ENCODE peak calls at places on chromosome 6, in five cellular contexts. One of them, this sample, is unnamed. For H3K4me1, the result is how much of the 10 kb centered on the place peaks cover.

GRCh38 chr6:154390034-154390433 is 33.4 kb upstream of the IPCEF1 start:
- DNase-seq in heart left ventricle: no peak
- DNase-seq in RWPE2: no peak
- DNase-seq in prostate gland: no peak
- DNase-seq in spleen: no peak
- DNase-seq in this sample: no peak

GRCh38 chr6:105900120-105900937 is 185.8 kb upstream of the PRDM1 start:
- DNase-seq in heart left ventricle: no peak
- DNase-seq in RWPE2: no peak
- DNase-seq in prostate gland: no peak
- DNase-seq in spleen: no peak
- DNase-seq in this sample: peak

GRCh38 chr6:31070711-31071197 is 41.6 kb downstream of the C6orf15 start:
- DNase-seq in heart left ventricle: peak
- DNase-seq in RWPE2: no peak
- DNase-seq in prostate gland: peak
- DNase-seq in spleen: no peak
- DNase-seq in this sample: no peak

GRCh38 chr6:107019047-107019446 is 9.0 kb upstream of the MTRES1 start:
- DNase-seq in heart left ventricle: no peak
- DNase-seq in RWPE2: no peak
- DNase-seq in prostate gland: no peak
- DNase-seq in spleen: no peak
- DNase-seq in this sample: no peak

GRCh38 chr6:127348046-127348661 is 4.7 kb upstream of the ECHDC1 start:
- DNase-seq in heart left ventricle: no peak
- DNase-seq in RWPE2: no peak
- DNase-seq in prostate gland: no peak
- DNase-seq in spleen: no peak
- DNase-seq in this sample: no peak

GRCh38 chr6:12751694-12752304 is 35.2 kb downstream of the PHACTR1 start:
- DNase-seq in heart left ventricle: peak
- DNase-seq in RWPE2: no peak
- DNase-seq in prostate gland: peak
- DNase-seq in spleen: no peak
- DNase-seq in this sample: peak

GRCh38 chr6:149213829-149214228 is 103.7 kb upstream of the TAB2 start:
- DNase-seq in heart left ventricle: no peak
- DNase-seq in RWPE2: no peak
- DNase-seq in prostate gland: no peak
- DNase-seq in spleen: no peak
- DNase-seq in this sample: peak

GRCh38 chr6:54516331-54516730 is 208.1 kb downstream of the TINAG start:
- DNase-seq in heart left ventricle: no peak
- DNase-seq in RWPE2: no peak
- DNase-seq in prostate gland: no peak
- DNase-seq in spleen: no peak
- DNase-seq in this sample: no peak

GRCh38 chr6:110760589-110760988 is 54.7 kb downstream of the CDK19 start:
- DNase-seq in heart left ventricle: no peak
- DNase-seq in RWPE2: no peak
- DNase-seq in prostate gland: no peak
- DNase-seq in spleen: no peak
- DNase-seq in this sample: no peak

GRCh38 chr6:4395386-4395785 is 260.0 kb upstream of the ECI2 start:
- DNase-seq in heart left ventricle: no peak
- DNase-seq in RWPE2: no peak
- DNase-seq in prostate gland: no peak
- DNase-seq in spleen: no peak
- DNase-seq in this sample: no peak

GRCh38 chr6:44052419-44053011 is 74.7 kb downstream of the MRPL14 start:
- DNase-seq in heart left ventricle: no peak
- DNase-seq in RWPE2: no peak
- DNase-seq in prostate gland: no peak
- DNase-seq in spleen: peak
- DNase-seq in this sample: no peak

GRCh38 chr6:1031671-1032070 is 280.2 kb upstream of the FOXQ1 start:
- DNase-seq in heart left ventricle: no peak
- DNase-seq in RWPE2: no peak
- DNase-seq in prostate gland: no peak
- DNase-seq in spleen: no peak
- DNase-seq in this sample: no peak

GRCh38 chr6:37678078-37678846 is 19.4 kb downstream of the MDGA1 start:
- DNase-seq in heart left ventricle: no peak
- DNase-seq in RWPE2: no peak
- DNase-seq in prostate gland: no peak
- DNase-seq in spleen: no peak
- DNase-seq in this sample: no peak

GRCh38 chr6:14664112-14664592 is 546.6 kb downstream of the CD83 start:
- DNase-seq in heart left ventricle: no peak
- DNase-seq in RWPE2: no peak
- DNase-seq in prostate gland: no peak
- DNase-seq in spleen: peak
- DNase-seq in this sample: no peak
- TF ChIP-seq CTCF in heart left ventricle: no peak
- TF ChIP-seq CTCF in RWPE2: no peak
- TF ChIP-seq CTCF in prostate gland: no peak
- TF ChIP-seq CTCF in spleen: no peak
- TF ChIP-seq CTCF in this sample: no peak

GRCh38 chr6:145081677-145082076 is 653.6 kb downstream of the EPM2A start:
- DNase-seq in heart left ventricle: no peak
- DNase-seq in RWPE2: no peak
- DNase-seq in prostate gland: no peak
- DNase-seq in spleen: no peak
- DNase-seq in this sample: no peak

GRCh38 chr6:145076110-145076841 is 659.0 kb downstream of the EPM2A start:
- DNase-seq in heart left ventricle: no peak
- DNase-seq in RWPE2: no peak
- DNase-seq in prostate gland: no peak
- DNase-seq in spleen: no peak
- DNase-seq in this sample: no peak

GRCh38 chr6:145077382-145077781 is 657.9 kb downstream of the EPM2A start:
- DNase-seq in heart left ventricle: no peak
- DNase-seq in RWPE2: no peak
- DNase-seq in prostate gland: no peak
- DNase-seq in spleen: no peak
- DNase-seq in this sample: no peak

GRCh38 chr6:145082359-145082758 is 653.0 kb downstream of the EPM2A start:
- DNase-seq in heart left ventricle: no peak
- DNase-seq in RWPE2: no peak
- DNase-seq in prostate gland: no peak
- DNase-seq in spleen: no peak
- DNase-seq in this sample: no peak

DNA sequence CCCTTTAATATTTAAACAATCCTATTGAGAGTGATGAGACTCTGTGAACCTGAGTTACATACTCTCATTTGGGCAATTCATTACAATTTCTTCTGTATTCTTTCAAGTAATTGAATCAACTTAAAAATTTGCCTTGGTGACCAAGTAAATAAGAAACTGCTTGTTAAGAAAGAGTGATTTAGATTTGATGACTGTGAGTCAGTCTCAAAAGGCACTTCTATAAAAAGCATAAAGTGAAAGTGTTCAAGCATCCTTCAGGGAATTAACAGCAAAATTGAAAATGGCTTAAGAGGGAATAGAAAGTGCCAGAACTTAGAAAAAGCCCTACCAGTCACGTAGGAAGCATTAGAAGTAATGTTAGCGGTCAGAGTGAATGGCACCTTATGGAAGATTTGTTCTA is 654.7 kb downstream of the EPM2A start:
- DNase-seq in heart left ventricle: no peak
- DNase-seq in RWPE2: no peak
- DNase-seq in prostate gland: no peak
- DNase-seq in spleen: no peak
- DNase-seq in this sample: no peak
- H3K4me1 ChIP-seq in heart left ventricle: under half
- H3K4me1 ChIP-seq in RWPE2: under half
- H3K4me1 ChIP-seq in prostate gland: under half
- H3K4me1 ChIP-seq in spleen: under half
- H3K4me1 ChIP-seq in this sample: under half

GRCh38 chr6:157300436-157300835 is 22.9 kb downstream of the TMEM242 start:
- DNase-seq in heart left ventricle: no peak
- DNase-seq in RWPE2: no peak
- DNase-seq in prostate gland: no peak
- DNase-seq in spleen: no peak
- DNase-seq in this sample: no peak
- TF ChIP-seq CTCF in heart left ventricle: no peak
- TF ChIP-seq CTCF in RWPE2: no peak
- TF ChIP-seq CTCF in prostate gland: no peak
- TF ChIP-seq CTCF in spleen: no peak
- TF ChIP-seq CTCF in this sample: no peak

DNA sequence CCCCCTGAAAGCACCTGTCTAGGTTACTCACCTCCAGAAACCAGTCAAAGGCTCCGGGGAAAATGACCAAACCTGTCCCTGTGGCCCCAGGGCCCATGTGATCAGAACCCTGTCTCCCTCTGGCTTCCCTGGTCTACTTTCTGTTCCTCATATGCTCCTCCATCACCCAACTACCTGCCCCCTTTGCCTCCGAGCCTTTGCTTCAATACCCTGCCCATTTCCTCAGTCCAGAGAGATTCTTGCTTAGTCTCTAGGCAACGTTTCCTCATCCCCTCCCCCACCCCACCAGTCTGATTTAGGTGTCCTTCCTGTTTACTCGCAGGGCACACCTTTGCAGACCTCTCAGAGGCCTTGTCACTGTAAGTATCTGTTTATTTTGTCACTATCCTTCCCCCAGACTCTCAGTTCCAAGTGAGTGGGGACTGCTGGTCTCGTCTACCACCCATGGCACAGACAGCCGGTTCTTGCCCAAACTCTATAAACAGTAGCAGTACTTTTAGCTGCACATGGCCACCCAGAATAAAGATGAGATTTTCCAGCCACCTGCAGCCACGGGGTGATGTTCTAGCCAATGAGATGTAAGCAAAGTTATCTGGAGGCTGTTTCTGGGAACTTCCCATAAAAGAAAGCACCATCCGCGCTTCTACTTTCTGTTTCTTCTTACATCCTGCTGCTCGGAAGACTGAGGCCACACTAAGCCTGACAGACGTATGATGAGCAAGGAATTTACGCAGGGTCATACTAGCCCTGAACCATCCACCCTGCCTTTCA is 13.3 kb downstream of the ELOVL5 start:
- DNase-seq in heart left ventricle: peak
- DNase-seq in RWPE2: no peak
- DNase-seq in prostate gland: no peak
- DNase-seq in spleen: peak
- DNase-seq in this sample: peak
- H3K4me1 ChIP-seq in heart left ventricle: under half
- H3K4me1 ChIP-seq in RWPE2: under half
- H3K4me1 ChIP-seq in prostate gland: under half
- H3K4me1 ChIP-seq in spleen: half or more
- H3K4me1 ChIP-seq in this sample: under half

GRCh38 chr6:167140589-167141474 is 16.9 kb downstream of the GPR31 start:
- DNase-seq in heart left ventricle: no peak
- DNase-seq in RWPE2: no peak
- DNase-seq in prostate gland: no peak
- DNase-seq in spleen: no peak
- DNase-seq in this sample: no peak
- TF ChIP-seq CTCF in heart left ventricle: no peak
- TF ChIP-seq CTCF in RWPE2: no peak
- TF ChIP-seq CTCF in prostate gland: no peak
- TF ChIP-seq CTCF in spleen: no peak
- TF ChIP-seq CTCF in this sample: no peak

GRCh38 chr6:169707772-169708171 is 5.8 kb downstream of the C6orf120 start:
- DNase-seq in heart left ventricle: no peak
- DNase-seq in RWPE2: no peak
- DNase-seq in prostate gland: no peak
- DNase-seq in spleen: no peak
- DNase-seq in this sample: no peak

GRCh38 chr6:169709293-169709692 is 7.4 kb downstream of the C6orf120 start:
- DNase-seq in heart left ventricle: no peak
- DNase-seq in RWPE2: no peak
- DNase-seq in prostate gland: no peak
- DNase-seq in spleen: no peak
- DNase-seq in this sample: no peak

GRCh38 chr6:169714178-169714577 is 10.1 kb downstream of the PHF10 start:
- DNase-seq in heart left ventricle: no peak
- DNase-seq in RWPE2: no peak
- DNase-seq in prostate gland: no peak
- DNase-seq in spleen: no peak
- DNase-seq in this sample: no peak

GRCh38 chr6:169714595-169714994 is 9.7 kb downstream of the PHF10 start:
- DNase-seq in heart left ventricle: no peak
- DNase-seq in RWPE2: no peak
- DNase-seq in prostate gland: no peak
- DNase-seq in spleen: no peak
- DNase-seq in this sample: no peak

DNA sequence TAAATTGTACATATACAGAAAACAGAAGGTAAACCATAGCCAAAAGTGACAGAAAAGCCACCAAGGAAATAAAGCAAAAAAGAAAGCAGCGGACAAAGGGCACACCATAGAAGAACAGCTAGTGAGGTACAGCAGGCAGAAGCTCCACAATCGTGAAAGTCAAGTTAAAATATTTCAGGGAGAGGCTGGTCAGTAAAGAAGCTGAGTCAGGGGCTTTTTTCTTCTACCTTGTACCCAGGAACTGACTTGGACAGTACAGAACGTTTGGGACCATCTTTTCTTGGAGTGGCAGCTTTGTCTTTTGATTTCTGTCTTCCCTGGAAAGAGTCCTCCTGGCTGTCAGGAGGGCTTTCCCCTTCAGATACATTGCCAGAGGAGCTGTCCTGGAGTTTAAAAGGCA is 8.1 kb downstream of the C6orf120 start:
- DNase-seq in heart left ventricle: no peak
- DNase-seq in RWPE2: no peak
- DNase-seq in prostate gland: no peak
- DNase-seq in spleen: no peak
- DNase-seq in this sample: no peak
- H3K4me1 ChIP-seq in heart left ventricle: under half
- H3K4me1 ChIP-seq in RWPE2: under half
- H3K4me1 ChIP-seq in prostate gland: under half
- H3K4me1 ChIP-seq in spleen: under half
- H3K4me1 ChIP-seq in this sample: under half

GRCh38 chr6:113481441-113481840 is 375.7 kb upstream of the MARCKS start:
- DNase-seq in heart left ventricle: no peak
- DNase-seq in RWPE2: no peak
- DNase-seq in prostate gland: no peak
- DNase-seq in spleen: no peak
- DNase-seq in this sample: peak
- TF ChIP-seq CTCF in heart left ventricle: no peak
- TF ChIP-seq CTCF in RWPE2: no peak
- TF ChIP-seq CTCF in prostate gland: no peak
- TF ChIP-seq CTCF in spleen: no peak
- TF ChIP-seq CTCF in this sample: no peak

GRCh38 chr6:151059612-151060095 is 180.1 kb upstream of the AKAP12 start:
- DNase-seq in heart left ventricle: no peak
- DNase-seq in RWPE2: no peak
- DNase-seq in prostate gland: no peak
- DNase-seq in spleen: no peak
- DNase-seq in this sample: no peak

GRCh38 chr6:151060096-151060741 is 179.5 kb upstream of the AKAP12 start:
- DNase-seq in heart left ventricle: no peak
- DNase-seq in RWPE2: no peak
- DNase-seq in prostate gland: no peak
- DNase-seq in spleen: no peak
- DNase-seq in this sample: peak

GRCh38 chr6:151060742-151061100 is 179.0 kb upstream of the AKAP12 start:
- DNase-seq in heart left ventricle: no peak
- DNase-seq in RWPE2: no peak
- DNase-seq in prostate gland: no peak
- DNase-seq in spleen: no peak
- DNase-seq in this sample: peak

GRCh38 chr6:151065027-151065815 is 174.5 kb upstream of the AKAP12 start:
- DNase-seq in heart left ventricle: no peak
- DNase-seq in RWPE2: no peak
- DNase-seq in prostate gland: no peak
- DNase-seq in spleen: no peak
- DNase-seq in this sample: no peak

GRCh38 chr6:151063339-151063738 is 176.4 kb upstream of the AKAP12 start:
- DNase-seq in heart left ventricle: no peak
- DNase-seq in RWPE2: no peak
- DNase-seq in prostate gland: no peak
- DNase-seq in spleen: no peak
- DNase-seq in this sample: peak
- H3K4me1 ChIP-seq in heart left ventricle: under half
- H3K4me1 ChIP-seq in RWPE2: half or more
- H3K4me1 ChIP-seq in prostate gland: under half
- H3K4me1 ChIP-seq in spleen: under half
- H3K4me1 ChIP-seq in this sample: under half

This sample was measured in foreskin keratinocyte.